ENCODE peak calls at places on chromosomes 12 and 14, in seven cellular contexts. D is kidney glomerular epithelial cell, C is lower leg skin, R is GM06990, X is MM.1S, F is heart left ventricle, H is neuronal stem cell. S is an unnamed sample.

GRCh38 chr14:96001866-96002510 is 37.2 kb upstream of the C14orf132 start:
- DNase-seq in D (no peak), C (no peak), R (no peak), X (no peak), F (no peak), H (no peak), S (no peak)

GRCh38 chr12:29316772-29317171 is 64.2 kb downstream of the ERGIC2 start:
- DNase-seq in D (no peak), C (no peak), R (no peak), X (no peak), F (peak; percentile 81), H (no peak), S (no peak)

GRCh38 chr14:71130491-71131179 is 223.4 kb downstream of the PCNX1 start:
- DNase-seq in D (no peak), C (no peak), R (no peak), X (no peak), F (no peak), H (no peak), S (peak; percentile 35)

GRCh38 chr12:5037795-5038357 is 5.8 kb upstream of the KCNA5 start:
- DNase-seq in D (no peak), C (no peak), R (no peak), X (no peak), F (no peak), H (no peak), S (no peak)

GRCh38 chr12:68932701-68933563 is at the start of gene CPM:
- DNase-seq in D (peak; percentile 62), C (peak; percentile 93), R (peak; percentile 69), X (peak; percentile 74), F (peak; percentile 69), H (peak; percentile 58), S (peak; percentile 58)

GRCh38 chr12:30568453-30568852 is 127.2 kb downstream of the IPO8 start:
- DNase-seq in D (no peak), C (no peak), R (no peak), X (no peak), F (no peak), H (no peak), S (no peak)

GRCh38 chr14:68408680-68409079 is 384.2 kb downstream of the ZFP36L1 start:
- DNase-seq in D (no peak), C (no peak), R (no peak), X (no peak), F (no peak), H (no peak), S (peak; percentile 53)

GRCh38 chr14:105883066-105884005 is 357.0 kb downstream of the TMEM121 start:
- DNase-seq in D (no peak), C (peak; percentile 78), R (no peak), X (no peak), F (peak; percentile 18), H (no peak), S (no peak)

GRCh38 chr12:93127107-93127560 is 198.0 kb upstream of the EEA1 start:
- DNase-seq in D (no peak), C (no peak), R (no peak), X (no peak), F (peak; percentile 75), H (no peak), S (no peak)

GRCh38 chr14:75298187-75298985 is 19.8 kb downstream of the FOS start:
- DNase-seq in D (no peak), C (peak; percentile 94), R (no peak), X (no peak), F (peak; percentile 55), H (no peak), S (no peak)

GRCh38 chr12:100253437-100253836 is 13.4 kb downstream of the DEPDC4 start:
- DNase-seq in D (peak; percentile 2), C (no peak), R (no peak), X (no peak), F (no peak), H (no peak), S (no peak)

GRCh38 chr14:74563233-74563585 is 48.8 kb downstream of the LTBP2 start:
- DNase-seq in D (no peak), C (no peak), R (no peak), X (no peak), F (peak; percentile 6), H (no peak), S (no peak)

GRCh38 chr14:59126714-59127436 is 61.6 kb upstream of the DAAM1 start:
- DNase-seq in D (peak; percentile 61), C (no peak), R (peak; percentile 17), X (peak; percentile 21), F (no peak), H (peak; percentile 48), S (peak; percentile 83)

GRCh38 chr14:36507847-36508417 is 12.1 kb downstream of the NKX2-1 start:
- DNase-seq in D (no peak), C (no peak), R (no peak), X (no peak), F (no peak), H (no peak), S (no peak)

GRCh38 chr14:91331761-91332447 is 85.7 kb downstream of the CCDC88C start:
- DNase-seq in D (no peak), C (no peak), R (no peak), X (no peak), F (peak; percentile 29), H (no peak), S (no peak)

GRCh38 chr12:101962486-101962885 is 85.1 kb downstream of the DRAM1 start:
- DNase-seq in D (peak; percentile 27), C (no peak), R (no peak), X (no peak), F (no peak), H (no peak), S (no peak)

GRCh38 chr12:121786441-121786825 is 7.1 kb downstream of the RHOF start:
- DNase-seq in D (peak; percentile 92), C (no peak), R (no peak), X (no peak), F (peak; percentile 61), H (no peak), S (no peak)

GRCh38 chr12:28177862-28178261 is 12.4 kb upstream of the CCDC91 start:
- DNase-seq in D (no peak), C (no peak), R (no peak), X (no peak), F (no peak), H (no peak), S (no peak)

S was measured in OCI-LY7.